ENCODE peak calls at places on chromosomes 5 and 9, in five cellular contexts. One of them, this sample, is unnamed.
A peak's percentile ranks its signal among the peaks of the same experiment; 100 is the strongest.

GRCh38 chr9:75803130-75803529 is 87.3 kb upstream of the PCSK5 start:
- DNase-seq in esophagus squamous epithelium: no peak
- DNase-seq in lower leg skin: no peak
- DNase-seq in cerebellar nuclear complex: no peak
- DNase-seq in HAP-1: no peak
- DNase-seq in this sample: no peak

GRCh38 chr5:175652741-175653663 is 4.9 kb upstream of the HRH2 start:
- DNase-seq in esophagus squamous epithelium: no peak
- DNase-seq in lower leg skin: no peak
- DNase-seq in cerebellar nuclear complex: no peak
- DNase-seq in HAP-1: no peak
- DNase-seq in this sample: no peak

GRCh38 chr9:89941875-89942274 is 337.1 kb downstream of the GADD45G start:
- DNase-seq in esophagus squamous epithelium: no peak
- DNase-seq in lower leg skin: peak; percentile 42
- DNase-seq in cerebellar nuclear complex: no peak
- DNase-seq in HAP-1: no peak
- DNase-seq in this sample: peak; percentile 13

GRCh38 chr5:130213607-130214006 is 309.3 kb downstream of the CHSY3 start:
- DNase-seq in esophagus squamous epithelium: no peak
- DNase-seq in lower leg skin: no peak
- DNase-seq in cerebellar nuclear complex: no peak
- DNase-seq in HAP-1: no peak
- DNase-seq in this sample: no peak

GRCh38 chr5:141883184-141883947 is 5.2 kb upstream of the PCDH1 start:
- DNase-seq in esophagus squamous epithelium: no peak
- DNase-seq in lower leg skin: peak; percentile 81
- DNase-seq in cerebellar nuclear complex: no peak
- DNase-seq in HAP-1: peak; percentile 61
- DNase-seq in this sample: peak; percentile 4

GRCh38 chr5:14512574-14512973 is 69.0 kb upstream of the OTULINL start:
- DNase-seq in esophagus squamous epithelium: no peak
- DNase-seq in lower leg skin: no peak
- DNase-seq in cerebellar nuclear complex: no peak
- DNase-seq in HAP-1: no peak
- DNase-seq in this sample: no peak

GRCh38 chr9:38690574-38690973 is 29.4 kb downstream of the FAM240B start:
- DNase-seq in esophagus squamous epithelium: no peak
- DNase-seq in lower leg skin: no peak
- DNase-seq in cerebellar nuclear complex: no peak
- DNase-seq in HAP-1: no peak
- DNase-seq in this sample: peak; percentile 30

GRCh38 chr5:138784590-138784989 is 31.4 kb downstream of the CTNNA1 start:
- DNase-seq in esophagus squamous epithelium: no peak
- DNase-seq in lower leg skin: no peak
- DNase-seq in cerebellar nuclear complex: no peak
- DNase-seq in HAP-1: no peak
- DNase-seq in this sample: no peak

GRCh38 chr9:133064241-133065069 is 2.7 kb downstream of the CEL start:
- DNase-seq in esophagus squamous epithelium: no peak
- DNase-seq in lower leg skin: no peak
- DNase-seq in cerebellar nuclear complex: no peak
- DNase-seq in HAP-1: no peak
- DNase-seq in this sample: no peak

GRCh38 chr5:109316631-109317030 is 93.1 kb downstream of the PJA2 start:
- DNase-seq in esophagus squamous epithelium: no peak
- DNase-seq in lower leg skin: no peak
- DNase-seq in cerebellar nuclear complex: no peak
- DNase-seq in HAP-1: no peak
- DNase-seq in this sample: no peak

GRCh38 chr9:93309889-93310425 is 126.0 kb downstream of the WNK2 start:
- DNase-seq in esophagus squamous epithelium: no peak
- DNase-seq in lower leg skin: peak; percentile 54
- DNase-seq in cerebellar nuclear complex: no peak
- DNase-seq in HAP-1: no peak
- DNase-seq in this sample: no peak

GRCh38 chr5:152335461-152335860 is 69.6 kb downstream of the NMUR2 start:
- DNase-seq in esophagus squamous epithelium: no peak
- DNase-seq in lower leg skin: no peak
- DNase-seq in cerebellar nuclear complex: no peak
- DNase-seq in HAP-1: no peak
- DNase-seq in this sample: no peak

GRCh38 chr5:113162770-113163169 is 186.2 kb downstream of the DCP2 start:
- DNase-seq in esophagus squamous epithelium: no peak
- DNase-seq in lower leg skin: no peak
- DNase-seq in cerebellar nuclear complex: no peak
- DNase-seq in HAP-1: no peak
- DNase-seq in this sample: no peak

GRCh38 chr5:162068412-162068811 is 839 bp downstream of the GABRG2 start:
- DNase-seq in esophagus squamous epithelium: no peak
- DNase-seq in lower leg skin: no peak
- DNase-seq in cerebellar nuclear complex: peak; percentile 45
- DNase-seq in HAP-1: peak; percentile 72
- DNase-seq in this sample: no peak

GRCh38 chr5:171422495-171422894 is 3.0 kb downstream of the FGF18 start:
- DNase-seq in esophagus squamous epithelium: no peak
- DNase-seq in lower leg skin: peak; percentile 63
- DNase-seq in cerebellar nuclear complex: no peak
- DNase-seq in HAP-1: peak; percentile 4
- DNase-seq in this sample: peak; percentile 55

GRCh38 chr5:173301695-173302545 is 26.3 kb downstream of the STC2 start:
- DNase-seq in esophagus squamous epithelium: no peak
- DNase-seq in lower leg skin: no peak
- DNase-seq in cerebellar nuclear complex: no peak
- DNase-seq in HAP-1: no peak
- DNase-seq in this sample: no peak

GRCh38 chr9:96009690-96010477 is 134.4 kb downstream of the ERCC6L2 start:
- DNase-seq in esophagus squamous epithelium: no peak
- DNase-seq in lower leg skin: no peak
- DNase-seq in cerebellar nuclear complex: no peak
- DNase-seq in HAP-1: no peak
- DNase-seq in this sample: no peak

GRCh38 chr5:64807505-64807904 is 38.8 kb downstream of the CWC27 start:
- DNase-seq in esophagus squamous epithelium: no peak
- DNase-seq in lower leg skin: no peak
- DNase-seq in cerebellar nuclear complex: no peak
- DNase-seq in HAP-1: no peak
- DNase-seq in this sample: no peak

GRCh38 chr9:114164191-114164794 is 9.0 kb downstream of the COL27A1 start:
- DNase-seq in esophagus squamous epithelium: no peak
- DNase-seq in lower leg skin: no peak
- DNase-seq in cerebellar nuclear complex: no peak
- DNase-seq in HAP-1: no peak
- DNase-seq in this sample: no peak

GRCh38 chr5:143101740-143102386 is 301.6 kb downstream of the NR3C1 start:
- DNase-seq in esophagus squamous epithelium: no peak
- DNase-seq in lower leg skin: no peak
- DNase-seq in cerebellar nuclear complex: no peak
- DNase-seq in HAP-1: no peak
- DNase-seq in this sample: peak; percentile 60

GRCh38 chr9:123002754-123003153 is 30.7 kb upstream of the GPR21 start:
- DNase-seq in esophagus squamous epithelium: no peak
- DNase-seq in lower leg skin: no peak
- DNase-seq in cerebellar nuclear complex: no peak
- DNase-seq in HAP-1: peak; percentile 47
- DNase-seq in this sample: no peak

GRCh38 chr9:133075925-133076324 is 14.1 kb downstream of the CEL start:
- DNase-seq in esophagus squamous epithelium: no peak
- DNase-seq in lower leg skin: no peak
- DNase-seq in cerebellar nuclear complex: no peak
- DNase-seq in HAP-1: no peak
- DNase-seq in this sample: no peak

GRCh38 chr5:173926359-173926758 is 38.2 kb downstream of the CPEB4 start:
- DNase-seq in esophagus squamous epithelium: no peak
- DNase-seq in lower leg skin: no peak
- DNase-seq in cerebellar nuclear complex: no peak
- DNase-seq in HAP-1: no peak
- DNase-seq in this sample: no peak

GRCh38 chr9:5269249-5269715 is 35.2 kb downstream of the RLN2 start:
- DNase-seq in esophagus squamous epithelium: no peak
- DNase-seq in lower leg skin: no peak
- DNase-seq in cerebellar nuclear complex: no peak
- DNase-seq in HAP-1: no peak
- DNase-seq in this sample: no peak

GRCh38 chr5:90356612-90357011 is 52.9 kb downstream of the CETN3 start:
- DNase-seq in esophagus squamous epithelium: no peak
- DNase-seq in lower leg skin: no peak
- DNase-seq in cerebellar nuclear complex: no peak
- DNase-seq in HAP-1: peak; percentile 52
- DNase-seq in this sample: no peak

GRCh38 chr5:167710444-167711025 is 580.9 kb upstream of the WWC1 start:
- DNase-seq in esophagus squamous epithelium: no peak
- DNase-seq in lower leg skin: no peak
- DNase-seq in cerebellar nuclear complex: no peak
- DNase-seq in HAP-1: no peak
- DNase-seq in this sample: no peak

This sample was measured in right atrium auricular region.